ENCODE peak calls at places on chromosomes 11 and 22, in six cellular contexts. One of them, this sample, is unnamed.

GRCh38 chr22:23816552-23816976 is 22.2 kb downstream of the DERL3 start:
- DNase-seq in heart left ventricle: no peak
- DNase-seq in neural progenitor cell: no peak
- DNase-seq in adrenal gland: no peak
- DNase-seq in DND-41: no peak
- DNase-seq in CD8-positive, alpha-beta memory T cell: no peak
- DNase-seq in this sample: no peak

GRCh38 chr22:25196326-25196725 is 3.3 kb upstream of the CRYBB3 start:
- DNase-seq in heart left ventricle: no peak
- DNase-seq in neural progenitor cell: no peak
- DNase-seq in adrenal gland: no peak
- DNase-seq in DND-41: no peak
- DNase-seq in CD8-positive, alpha-beta memory T cell: no peak
- DNase-seq in this sample: no peak

GRCh38 chr11:14420223-14420622 is 61.2 kb upstream of the RRAS2 start:
- DNase-seq in heart left ventricle: no peak
- DNase-seq in neural progenitor cell: no peak
- DNase-seq in adrenal gland: no peak
- DNase-seq in DND-41: peak; percentile 12
- DNase-seq in CD8-positive, alpha-beta memory T cell: no peak
- DNase-seq in this sample: no peak

GRCh38 chr11:114060402-114061052 is 1.0 kb downstream of the ZBTB16 start:
- DNase-seq in heart left ventricle: peak; percentile 51
- DNase-seq in neural progenitor cell: peak; percentile 65
- DNase-seq in adrenal gland: peak; percentile 55
- DNase-seq in DND-41: no peak
- DNase-seq in CD8-positive, alpha-beta memory T cell: peak; percentile 51
- DNase-seq in this sample: no peak

GRCh38 chr11:44229003-44229570 is 80.9 kb downstream of the ALX4 start:
- DNase-seq in heart left ventricle: no peak
- DNase-seq in neural progenitor cell: no peak
- DNase-seq in adrenal gland: no peak
- DNase-seq in DND-41: no peak
- DNase-seq in CD8-positive, alpha-beta memory T cell: no peak
- DNase-seq in this sample: no peak

GRCh38 chr11:41245704-41246398 is 213.6 kb downstream of the LRRC4C start:
- DNase-seq in heart left ventricle: no peak
- DNase-seq in neural progenitor cell: peak; percentile 11
- DNase-seq in adrenal gland: peak; percentile 15
- DNase-seq in DND-41: no peak
- DNase-seq in CD8-positive, alpha-beta memory T cell: no peak
- DNase-seq in this sample: no peak

GRCh38 chr11:115112779-115113178 is 391.4 kb downstream of the CADM1 start:
- DNase-seq in heart left ventricle: no peak
- DNase-seq in neural progenitor cell: peak; percentile 74
- DNase-seq in adrenal gland: no peak
- DNase-seq in DND-41: no peak
- DNase-seq in CD8-positive, alpha-beta memory T cell: no peak
- DNase-seq in this sample: no peak

GRCh38 chr11:111631666-111632039 is 29.4 kb downstream of the SIK2 start:
- DNase-seq in heart left ventricle: no peak
- DNase-seq in neural progenitor cell: no peak
- DNase-seq in adrenal gland: no peak
- DNase-seq in DND-41: no peak
- DNase-seq in CD8-positive, alpha-beta memory T cell: no peak
- DNase-seq in this sample: no peak

GRCh38 chr11:70115778-70116177 is 37.7 kb downstream of the ANO1 start:
- DNase-seq in heart left ventricle: no peak
- DNase-seq in neural progenitor cell: no peak
- DNase-seq in adrenal gland: no peak
- DNase-seq in DND-41: no peak
- DNase-seq in CD8-positive, alpha-beta memory T cell: no peak
- DNase-seq in this sample: no peak

GRCh38 chr11:103806130-103806900 is 230.1 kb upstream of the DDI1 start:
- DNase-seq in heart left ventricle: no peak
- DNase-seq in neural progenitor cell: no peak
- DNase-seq in adrenal gland: no peak
- DNase-seq in DND-41: no peak
- DNase-seq in CD8-positive, alpha-beta memory T cell: no peak
- DNase-seq in this sample: no peak

GRCh38 chr11:84865791-84866535 is 761.2 kb downstream of the DLG2 start:
- DNase-seq in heart left ventricle: no peak
- DNase-seq in neural progenitor cell: no peak
- DNase-seq in adrenal gland: no peak
- DNase-seq in DND-41: no peak
- DNase-seq in CD8-positive, alpha-beta memory T cell: no peak
- DNase-seq in this sample: no peak

GRCh38 chr11:18878211-18878610 is 61.0 kb downstream of the MRGPRX1 start:
- DNase-seq in heart left ventricle: no peak
- DNase-seq in neural progenitor cell: no peak
- DNase-seq in adrenal gland: no peak
- DNase-seq in DND-41: no peak
- DNase-seq in CD8-positive, alpha-beta memory T cell: no peak
- DNase-seq in this sample: no peak

GRCh38 chr11:69253028-69253427 is 40.9 kb upstream of the MYEOV start:
- DNase-seq in heart left ventricle: no peak
- DNase-seq in neural progenitor cell: no peak
- DNase-seq in adrenal gland: no peak
- DNase-seq in DND-41: no peak
- DNase-seq in CD8-positive, alpha-beta memory T cell: no peak
- DNase-seq in this sample: no peak

GRCh38 chr22:27541831-27542230 is 259.7 kb downstream of the MN1 start:
- DNase-seq in heart left ventricle: no peak
- DNase-seq in neural progenitor cell: no peak
- DNase-seq in adrenal gland: no peak
- DNase-seq in DND-41: no peak
- DNase-seq in CD8-positive, alpha-beta memory T cell: no peak
- DNase-seq in this sample: no peak

GRCh38 chr11:119685073-119685746 is 43.8 kb downstream of the NECTIN1 start:
- DNase-seq in heart left ventricle: no peak
- DNase-seq in neural progenitor cell: no peak
- DNase-seq in adrenal gland: no peak
- DNase-seq in DND-41: no peak
- DNase-seq in CD8-positive, alpha-beta memory T cell: no peak
- DNase-seq in this sample: no peak

GRCh38 chr22:48492371-48493320 is 1335.0 kb downstream of the BRD1 start:
- DNase-seq in heart left ventricle: peak; percentile 37
- DNase-seq in neural progenitor cell: peak; percentile 89
- DNase-seq in adrenal gland: peak; percentile 76
- DNase-seq in DND-41: peak; percentile 63
- DNase-seq in CD8-positive, alpha-beta memory T cell: peak; percentile 43
- DNase-seq in this sample: no peak

GRCh38 chr11:111745719-111746504 is 20.3 kb downstream of the PPP2R1B start:
- DNase-seq in heart left ventricle: no peak
- DNase-seq in neural progenitor cell: no peak
- DNase-seq in adrenal gland: no peak
- DNase-seq in DND-41: no peak
- DNase-seq in CD8-positive, alpha-beta memory T cell: no peak
- DNase-seq in this sample: no peak

GRCh38 chr22:40449676-40450035 is 79.3 kb downstream of the SGSM3 start:
- DNase-seq in heart left ventricle: no peak
- DNase-seq in neural progenitor cell: no peak
- DNase-seq in adrenal gland: no peak
- DNase-seq in DND-41: no peak
- DNase-seq in CD8-positive, alpha-beta memory T cell: no peak
- DNase-seq in this sample: no peak

GRCh38 chr11:45924927-45925326 is 2.5 kb downstream of the LARGE2 start:
- DNase-seq in heart left ventricle: no peak
- DNase-seq in neural progenitor cell: peak; percentile 3
- DNase-seq in adrenal gland: no peak
- DNase-seq in DND-41: no peak
- DNase-seq in CD8-positive, alpha-beta memory T cell: no peak
- DNase-seq in this sample: no peak

GRCh38 chr11:92409347-92409746 is 184.7 kb downstream of the FAT3 start:
- DNase-seq in heart left ventricle: no peak
- DNase-seq in neural progenitor cell: no peak
- DNase-seq in adrenal gland: no peak
- DNase-seq in DND-41: no peak
- DNase-seq in CD8-positive, alpha-beta memory T cell: no peak
- DNase-seq in this sample: no peak

GRCh38 chr11:1455032-1455762 is 31.4 kb downstream of the MOB2 start:
- DNase-seq in heart left ventricle: no peak
- DNase-seq in neural progenitor cell: no peak
- DNase-seq in adrenal gland: no peak
- DNase-seq in DND-41: no peak
- DNase-seq in CD8-positive, alpha-beta memory T cell: no peak
- DNase-seq in this sample: no peak

GRCh38 chr11:76835928-76836612 is 24.6 kb upstream of the ACER3 start:
- DNase-seq in heart left ventricle: peak; percentile 39
- DNase-seq in neural progenitor cell: no peak
- DNase-seq in adrenal gland: peak; percentile 31
- DNase-seq in DND-41: no peak
- DNase-seq in CD8-positive, alpha-beta memory T cell: no peak
- DNase-seq in this sample: no peak

GRCh38 chr11:20518323-20518834 is 81.0 kb upstream of the SLC6A5 start:
- DNase-seq in heart left ventricle: no peak
- DNase-seq in neural progenitor cell: no peak
- DNase-seq in adrenal gland: no peak
- DNase-seq in DND-41: no peak
- DNase-seq in CD8-positive, alpha-beta memory T cell: no peak
- DNase-seq in this sample: no peak

GRCh38 chr22:19605508-19606331 is 81.5 kb upstream of the CLDN5 start:
- DNase-seq in heart left ventricle: no peak
- DNase-seq in neural progenitor cell: no peak
- DNase-seq in adrenal gland: no peak
- DNase-seq in DND-41: no peak
- DNase-seq in CD8-positive, alpha-beta memory T cell: no peak
- DNase-seq in this sample: no peak

GRCh38 chr11:130781906-130782305 is 134.4 kb downstream of the SNX19 start:
- DNase-seq in heart left ventricle: no peak
- DNase-seq in neural progenitor cell: no peak
- DNase-seq in adrenal gland: no peak
- DNase-seq in DND-41: no peak
- DNase-seq in CD8-positive, alpha-beta memory T cell: no peak
- DNase-seq in this sample: no peak

GRCh38 chr22:35561796-35562526 is 21.3 kb downstream of the RASD2 start:
- DNase-seq in heart left ventricle: no peak
- DNase-seq in neural progenitor cell: no peak
- DNase-seq in adrenal gland: no peak
- DNase-seq in DND-41: peak; percentile 17
- DNase-seq in CD8-positive, alpha-beta memory T cell: no peak
- DNase-seq in this sample: no peak

GRCh38 chr11:24855951-24856350 is 359.1 kb downstream of the LUZP2 start:
- DNase-seq in heart left ventricle: no peak
- DNase-seq in neural progenitor cell: no peak
- DNase-seq in adrenal gland: no peak
- DNase-seq in DND-41: no peak
- DNase-seq in CD8-positive, alpha-beta memory T cell: no peak
- DNase-seq in this sample: no peak

GRCh38 chr11:80024119-80024518 is 583.3 kb upstream of the TENM4 start:
- DNase-seq in heart left ventricle: no peak
- DNase-seq in neural progenitor cell: no peak
- DNase-seq in adrenal gland: no peak
- DNase-seq in DND-41: no peak
- DNase-seq in CD8-positive, alpha-beta memory T cell: no peak
- DNase-seq in this sample: no peak

DNA sequence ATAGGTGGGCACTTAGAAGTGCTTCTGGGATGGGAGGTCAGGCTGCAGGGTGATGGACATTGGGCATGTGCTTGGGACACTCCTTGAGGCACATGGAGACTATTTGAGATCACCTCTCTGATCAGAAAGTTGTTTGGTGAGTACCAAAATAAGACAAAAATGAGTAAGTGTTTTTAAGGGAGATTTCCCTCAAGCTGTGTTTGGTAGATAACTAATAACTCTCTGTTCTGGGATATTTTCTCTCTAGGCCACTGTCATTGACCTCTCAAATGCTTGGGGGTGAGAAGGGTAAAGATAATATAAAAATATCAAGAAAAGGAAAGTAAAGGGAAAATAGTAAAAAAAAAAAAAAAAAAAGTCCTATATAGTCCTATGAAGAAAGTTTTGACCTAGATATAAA is 117.8 kb downstream of the TEAD1 start:
- DNase-seq in heart left ventricle: no peak
- DNase-seq in neural progenitor cell: no peak
- DNase-seq in adrenal gland: no peak
- DNase-seq in DND-41: no peak
- DNase-seq in CD8-positive, alpha-beta memory T cell: no peak
- DNase-seq in this sample: no peak
- H3K27ac ChIP-seq in heart left ventricle: no peak overlapping the region
- H3K27ac ChIP-seq in neural progenitor cell: no peak overlapping the region
- H3K27ac ChIP-seq in adrenal gland: no peak overlapping the region
- H3K27ac ChIP-seq in DND-41: no peak overlapping the region
- H3K27ac ChIP-seq in CD8-positive, alpha-beta memory T cell: no peak overlapping the region
- H3K27ac ChIP-seq in this sample: no peak overlapping the region

GRCh38 chr22:46810856-46811786 is 48.7 kb downstream of the TBC1D22A start:
- DNase-seq in heart left ventricle: no peak
- DNase-seq in neural progenitor cell: no peak
- DNase-seq in adrenal gland: no peak
- DNase-seq in DND-41: no peak
- DNase-seq in CD8-positive, alpha-beta memory T cell: no peak
- DNase-seq in this sample: no peak
- H3K27ac ChIP-seq in heart left ventricle: no peak overlapping the region
- H3K27ac ChIP-seq in neural progenitor cell: no peak overlapping the region
- H3K27ac ChIP-seq in adrenal gland: no peak overlapping the region
- H3K27ac ChIP-seq in DND-41: peak overlapping the region; percentile 13
- H3K27ac ChIP-seq in CD8-positive, alpha-beta memory T cell: no peak overlapping the region
- H3K27ac ChIP-seq in this sample: no peak overlapping the region

DNA sequence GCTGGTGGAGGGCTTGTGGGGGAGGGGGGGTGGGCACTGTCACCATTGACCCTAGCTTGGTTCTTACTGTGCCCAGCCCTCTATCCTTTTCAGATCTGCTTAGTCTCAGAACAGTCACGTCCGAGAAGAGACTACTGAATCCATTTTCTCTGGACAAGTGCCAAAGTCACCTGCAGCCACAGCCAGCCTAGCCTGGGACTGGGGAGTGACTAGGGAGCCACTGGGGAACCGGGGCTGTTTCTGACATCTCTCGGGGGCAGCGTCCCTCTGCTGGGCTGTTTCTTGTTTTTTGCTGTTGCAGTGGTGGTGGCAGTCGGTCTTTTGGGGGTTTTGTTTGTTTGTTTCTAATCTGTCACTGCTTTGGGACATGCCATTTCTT is 8.7 kb downstream of the SLC37A2 start:
- DNase-seq in heart left ventricle: no peak
- DNase-seq in neural progenitor cell: no peak
- DNase-seq in adrenal gland: no peak
- DNase-seq in DND-41: no peak
- DNase-seq in CD8-positive, alpha-beta memory T cell: no peak
- DNase-seq in this sample: no peak
- H3K27ac ChIP-seq in heart left ventricle: peak overlapping the region; percentile 55
- H3K27ac ChIP-seq in neural progenitor cell: no peak overlapping the region
- H3K27ac ChIP-seq in adrenal gland: peak overlapping the region; percentile 78
- H3K27ac ChIP-seq in DND-41: no peak overlapping the region
- H3K27ac ChIP-seq in CD8-positive, alpha-beta memory T cell: no peak overlapping the region
- H3K27ac ChIP-seq in this sample: no peak overlapping the region

GRCh38 chr11:96168623-96169022 is 174.4 kb downstream of the MAML2 start:
- DNase-seq in heart left ventricle: no peak
- DNase-seq in neural progenitor cell: no peak
- DNase-seq in adrenal gland: peak; percentile 51
- DNase-seq in DND-41: no peak
- DNase-seq in CD8-positive, alpha-beta memory T cell: no peak
- DNase-seq in this sample: no peak
- H3K27ac ChIP-seq in heart left ventricle: peak overlapping the region; percentile 28
- H3K27ac ChIP-seq in neural progenitor cell: no peak overlapping the region
- H3K27ac ChIP-seq in adrenal gland: no peak overlapping the region
- H3K27ac ChIP-seq in DND-41: no peak overlapping the region
- H3K27ac ChIP-seq in CD8-positive, alpha-beta memory T cell: no peak overlapping the region
- H3K27ac ChIP-seq in this sample: no peak overlapping the region

This sample was measured in CD4-positive, alpha-beta T cell.